ENCODE peak calls at places on chromosomes 11 and 22, in seven cellular contexts. One of them, this sample, is unnamed.

GRCh38 chr11:6402561-6402981 is 12.3 kb downstream of the SMPD1 start:
- DNase-seq in PC-3: no peak
- DNase-seq in OCI-LY7: peak; percentile 95
- DNase-seq in mesendoderm: no peak
- DNase-seq in adrenal gland: no peak
- DNase-seq in psoas muscle: no peak
- DNase-seq in IMR-90: peak; percentile 39
- DNase-seq in this sample: no peak

GRCh38 chr11:48063424-48063978 is 83.1 kb downstream of the PTPRJ start:
- DNase-seq in mesendoderm: no peak
- DNase-seq in adrenal gland: peak; percentile 35
- DNase-seq in PC-3: peak; percentile 88
- DNase-seq in IMR-90: peak; percentile 99
- DNase-seq in psoas muscle: no peak
- DNase-seq in OCI-LY7: no peak
- DNase-seq in this sample: peak; percentile 18

GRCh38 chr11:45432910-45433309 is 146.8 kb upstream of the SYT13 start:
- DNase-seq in adrenal gland: no peak
- DNase-seq in OCI-LY7: no peak
- DNase-seq in mesendoderm: no peak
- DNase-seq in psoas muscle: no peak
- DNase-seq in IMR-90: no peak
- DNase-seq in PC-3: no peak
- DNase-seq in this sample: no peak

GRCh38 chr11:61516675-61517516 is 8.3 kb downstream of the LRRC10B start:
- DNase-seq in IMR-90: no peak
- DNase-seq in adrenal gland: no peak
- DNase-seq in psoas muscle: no peak
- DNase-seq in PC-3: peak; percentile 43
- DNase-seq in OCI-LY7: peak; percentile 48
- DNase-seq in mesendoderm: peak; percentile 52
- DNase-seq in this sample: no peak

GRCh38 chr11:72589802-72590761 is 84.1 kb downstream of the PDE2A start:
- DNase-seq in OCI-LY7: peak; percentile 37
- DNase-seq in PC-3: peak; percentile 31
- DNase-seq in psoas muscle: no peak
- DNase-seq in mesendoderm: peak; percentile 88
- DNase-seq in adrenal gland: no peak
- DNase-seq in IMR-90: no peak
- DNase-seq in this sample: no peak

GRCh38 chr11:69050592-69051380 is 2.1 kb downstream of the TPCN2 start:
- DNase-seq in mesendoderm: no peak
- DNase-seq in psoas muscle: no peak
- DNase-seq in adrenal gland: no peak
- DNase-seq in PC-3: no peak
- DNase-seq in IMR-90: no peak
- DNase-seq in OCI-LY7: no peak
- DNase-seq in this sample: no peak

GRCh38 chr11:36736103-36736502 is 138.1 kb upstream of the RAG2 start:
- DNase-seq in IMR-90: no peak
- DNase-seq in OCI-LY7: no peak
- DNase-seq in PC-3: no peak
- DNase-seq in adrenal gland: no peak
- DNase-seq in psoas muscle: no peak
- DNase-seq in mesendoderm: no peak
- DNase-seq in this sample: no peak

GRCh38 chr11:17476317-17477083 is at the start of gene ABCC8:
- DNase-seq in IMR-90: no peak
- DNase-seq in PC-3: no peak
- DNase-seq in adrenal gland: no peak
- DNase-seq in mesendoderm: peak; percentile 33
- DNase-seq in OCI-LY7: no peak
- DNase-seq in psoas muscle: no peak
- DNase-seq in this sample: no peak

GRCh38 chr22:25564320-25564978 is at the start of gene GRK3:
- DNase-seq in adrenal gland: peak; percentile 74
- DNase-seq in psoas muscle: peak; percentile 77
- DNase-seq in mesendoderm: peak; percentile 78
- DNase-seq in PC-3: no peak
- DNase-seq in IMR-90: peak; percentile 27
- DNase-seq in OCI-LY7: peak; percentile 77
- DNase-seq in this sample: no peak

GRCh38 chr11:65316979-65317786 is 2.5 kb downstream of the CDC42EP2 start:
- DNase-seq in mesendoderm: peak; percentile 60
- DNase-seq in psoas muscle: peak; percentile 91
- DNase-seq in PC-3: peak; percentile 98
- DNase-seq in OCI-LY7: no peak
- DNase-seq in IMR-90: peak; percentile 84
- DNase-seq in adrenal gland: peak; percentile 77
- DNase-seq in this sample: peak; percentile 76

GRCh38 chr22:47175151-47175760 is 412.8 kb downstream of the TBC1D22A start:
- DNase-seq in mesendoderm: no peak
- DNase-seq in adrenal gland: peak; percentile 45
- DNase-seq in IMR-90: peak; percentile 88
- DNase-seq in psoas muscle: peak; percentile 50
- DNase-seq in OCI-LY7: no peak
- DNase-seq in PC-3: no peak
- DNase-seq in this sample: no peak

GRCh38 chr22:39493759-39494158 is 8.3 kb upstream of the MIEF1 start:
- DNase-seq in adrenal gland: no peak
- DNase-seq in PC-3: peak; percentile 76
- DNase-seq in mesendoderm: peak; percentile 82
- DNase-seq in OCI-LY7: no peak
- DNase-seq in psoas muscle: no peak
- DNase-seq in IMR-90: peak; percentile 92
- DNase-seq in this sample: no peak

GRCh38 chr11:134270250-134270714 is 5.9 kb upstream of the GLB1L3 start:
- DNase-seq in PC-3: peak; percentile 52
- DNase-seq in psoas muscle: no peak
- DNase-seq in OCI-LY7: no peak
- DNase-seq in mesendoderm: peak; percentile 84
- DNase-seq in adrenal gland: no peak
- DNase-seq in IMR-90: no peak
- DNase-seq in this sample: no peak

GRCh38 chr11:68048681-68049508 is 10.1 kb downstream of the TCIRG1 start:
- DNase-seq in mesendoderm: no peak
- DNase-seq in PC-3: no peak
- DNase-seq in OCI-LY7: no peak
- DNase-seq in IMR-90: no peak
- DNase-seq in psoas muscle: peak; percentile 49
- DNase-seq in adrenal gland: no peak
- DNase-seq in this sample: no peak

GRCh38 chr22:39308614-39309363 is 10.6 kb downstream of the RPL3 start:
- DNase-seq in psoas muscle: peak; percentile 85
- DNase-seq in IMR-90: peak; percentile 96
- DNase-seq in PC-3: peak; percentile 89
- DNase-seq in adrenal gland: peak; percentile 94
- DNase-seq in mesendoderm: peak; percentile 86
- DNase-seq in OCI-LY7: no peak
- DNase-seq in this sample: peak; percentile 89

GRCh38 chr11:61297741-61298140 is 2.6 kb upstream of the VWCE start:
- DNase-seq in adrenal gland: peak; percentile 43
- DNase-seq in mesendoderm: no peak
- DNase-seq in psoas muscle: peak; percentile 65
- DNase-seq in OCI-LY7: no peak
- DNase-seq in IMR-90: peak; percentile 91
- DNase-seq in PC-3: peak; percentile 45
- DNase-seq in this sample: peak; percentile 87

GRCh38 chr11:119697445-119697844 is 31.6 kb downstream of the NECTIN1 start:
- DNase-seq in OCI-LY7: no peak
- DNase-seq in adrenal gland: no peak
- DNase-seq in psoas muscle: no peak
- DNase-seq in IMR-90: no peak
- DNase-seq in mesendoderm: no peak
- DNase-seq in PC-3: no peak
- DNase-seq in this sample: no peak

GRCh38 chr11:119699227-119699626 is 29.8 kb downstream of the NECTIN1 start:
- DNase-seq in mesendoderm: no peak
- DNase-seq in IMR-90: no peak
- DNase-seq in PC-3: no peak
- DNase-seq in adrenal gland: peak; percentile 73
- DNase-seq in OCI-LY7: no peak
- DNase-seq in psoas muscle: peak; percentile 83
- DNase-seq in this sample: no peak

GRCh38 chr11:119697882-119698281 is 31.1 kb downstream of the NECTIN1 start:
- DNase-seq in PC-3: no peak
- DNase-seq in OCI-LY7: no peak
- DNase-seq in psoas muscle: no peak
- DNase-seq in IMR-90: no peak
- DNase-seq in mesendoderm: no peak
- DNase-seq in adrenal gland: no peak
- DNase-seq in this sample: no peak

GRCh38 chr11:119694334-119694733 is 34.7 kb downstream of the NECTIN1 start:
- DNase-seq in PC-3: no peak
- DNase-seq in psoas muscle: no peak
- DNase-seq in OCI-LY7: peak; percentile 47
- DNase-seq in mesendoderm: peak; percentile 61
- DNase-seq in IMR-90: no peak
- DNase-seq in adrenal gland: no peak
- DNase-seq in this sample: no peak

DNA sequence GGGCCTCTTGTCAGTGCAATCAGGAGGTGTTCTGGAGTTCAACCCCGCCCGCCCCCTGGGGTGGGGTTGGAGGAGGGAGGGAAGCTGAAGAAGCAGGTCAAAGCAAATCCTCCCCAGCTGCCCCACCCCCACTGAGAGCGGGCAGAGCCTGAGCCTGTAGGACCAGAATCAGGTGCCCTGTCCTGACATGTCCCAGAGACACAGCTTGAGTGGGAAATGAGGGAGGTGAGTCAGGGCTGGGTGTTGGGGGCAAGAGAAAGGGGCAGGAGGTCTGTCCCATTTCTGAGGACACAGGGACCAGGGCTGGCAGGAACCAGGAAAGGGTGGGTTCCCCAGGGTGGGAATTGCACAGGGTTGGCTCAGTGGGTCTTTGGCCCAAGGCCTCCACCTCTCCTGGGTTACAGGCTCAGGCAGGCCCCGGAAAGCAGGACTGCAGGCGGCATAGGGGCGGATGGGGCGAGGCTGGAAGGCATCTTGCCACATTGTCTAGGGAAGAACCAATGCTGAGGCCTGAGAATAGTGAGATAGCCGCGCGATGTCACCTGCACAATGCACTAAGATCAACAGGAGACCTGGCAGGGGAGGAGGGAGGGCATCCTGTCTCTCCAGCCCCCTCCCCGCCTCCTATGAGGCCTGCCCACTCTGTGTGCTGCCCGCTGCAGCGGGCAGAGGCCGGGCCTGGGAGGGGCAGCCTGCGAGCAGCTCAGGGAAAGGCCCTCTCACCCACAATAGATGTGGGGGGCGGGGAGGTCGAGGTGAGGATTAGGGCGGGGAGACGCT is 32.4 kb downstream of the NECTIN1 start:
- DNase-seq in mesendoderm: no peak
- DNase-seq in OCI-LY7: no peak
- DNase-seq in psoas muscle: no peak
- DNase-seq in IMR-90: no peak
- DNase-seq in adrenal gland: no peak
- DNase-seq in PC-3: no peak
- DNase-seq in this sample: peak; percentile 98
- H3K4me1 ChIP-seq in mesendoderm: peaks cover 13% of the 10 kb centered on the region
- H3K4me1 ChIP-seq in OCI-LY7: peaks cover 16% of the 10 kb centered on the region
- H3K4me1 ChIP-seq in psoas muscle: no peaks in the 10 kb centered on the region
- H3K4me1 ChIP-seq in IMR-90: no peaks in the 10 kb centered on the region
- H3K4me1 ChIP-seq in adrenal gland: no peaks in the 10 kb centered on the region
- H3K4me1 ChIP-seq in PC-3: peaks cover 14% of the 10 kb centered on the region
- H3K4me1 ChIP-seq in this sample: peaks cover 79% of the 10 kb centered on the region

GRCh38 chr22:46147471-46148267 is 2.7 kb upstream of the PPARA start:
- DNase-seq in psoas muscle: peak; percentile 76
- DNase-seq in mesendoderm: no peak
- DNase-seq in OCI-LY7: no peak
- DNase-seq in IMR-90: no peak
- DNase-seq in adrenal gland: peak; percentile 72
- DNase-seq in PC-3: no peak
- DNase-seq in this sample: peak; percentile 34

GRCh38 chr22:46147061-46147460 is 3.3 kb upstream of the PPARA start:
- DNase-seq in OCI-LY7: no peak
- DNase-seq in mesendoderm: no peak
- DNase-seq in IMR-90: no peak
- DNase-seq in adrenal gland: peak; percentile 23
- DNase-seq in PC-3: no peak
- DNase-seq in psoas muscle: no peak
- DNase-seq in this sample: no peak

GRCh38 chr22:46145361-46145851 is 4.9 kb upstream of the PPARA start:
- DNase-seq in mesendoderm: no peak
- DNase-seq in IMR-90: no peak
- DNase-seq in OCI-LY7: no peak
- DNase-seq in adrenal gland: peak; percentile 19
- DNase-seq in psoas muscle: no peak
- DNase-seq in PC-3: no peak
- DNase-seq in this sample: no peak

GRCh38 chr22:46145896-46146295 is 4.4 kb upstream of the PPARA start:
- DNase-seq in mesendoderm: no peak
- DNase-seq in psoas muscle: no peak
- DNase-seq in IMR-90: no peak
- DNase-seq in OCI-LY7: no peak
- DNase-seq in adrenal gland: peak; percentile 13
- DNase-seq in PC-3: no peak
- DNase-seq in this sample: no peak

GRCh38 chr22:46146329-46146728 is 4.0 kb upstream of the PPARA start:
- DNase-seq in PC-3: no peak
- DNase-seq in OCI-LY7: no peak
- DNase-seq in adrenal gland: no peak
- DNase-seq in psoas muscle: no peak
- DNase-seq in mesendoderm: no peak
- DNase-seq in IMR-90: no peak
- DNase-seq in this sample: no peak
- H3K4me1 ChIP-seq in PC-3: peaks cover under 1% of the 10 kb centered on the region
- H3K4me1 ChIP-seq in OCI-LY7: peaks cover 17% of the 10 kb centered on the region
- H3K4me1 ChIP-seq in adrenal gland: no peaks in the 10 kb centered on the region
- H3K4me1 ChIP-seq in psoas muscle: peaks cover 32% of the 10 kb centered on the region
- H3K4me1 ChIP-seq in mesendoderm: no peaks in the 10 kb centered on the region
- H3K4me1 ChIP-seq in IMR-90: no peaks in the 10 kb centered on the region
- H3K4me1 ChIP-seq in this sample: peaks cover 8% of the 10 kb centered on the region

GRCh38 chr22:19892249-19892879 is 37.7 kb upstream of the GNB1L start:
- DNase-seq in PC-3: no peak
- DNase-seq in IMR-90: peak; percentile 53
- DNase-seq in OCI-LY7: peak; percentile 66
- DNase-seq in mesendoderm: no peak
- DNase-seq in adrenal gland: no peak
- DNase-seq in psoas muscle: no peak
- DNase-seq in this sample: no peak
- H3K4me1 ChIP-seq in PC-3: peaks cover 19% of the 10 kb centered on the region
- H3K4me1 ChIP-seq in IMR-90: peaks cover 28% of the 10 kb centered on the region
- H3K4me1 ChIP-seq in OCI-LY7: peaks cover 99% of the 10 kb centered on the region
- H3K4me1 ChIP-seq in mesendoderm: peaks cover 10% of the 10 kb centered on the region
- H3K4me1 ChIP-seq in adrenal gland: no peaks in the 10 kb centered on the region
- H3K4me1 ChIP-seq in psoas muscle: peaks cover 10% of the 10 kb centered on the region
- H3K4me1 ChIP-seq in this sample: peaks cover 19% of the 10 kb centered on the region

GRCh38 chr11:125264091-125265022 is 99.8 kb downstream of the PKNOX2 start:
- DNase-seq in adrenal gland: no peak
- DNase-seq in OCI-LY7: no peak
- DNase-seq in psoas muscle: no peak
- DNase-seq in IMR-90: no peak
- DNase-seq in PC-3: no peak
- DNase-seq in mesendoderm: peak; percentile 26
- DNase-seq in this sample: no peak
- H3K4me1 ChIP-seq in adrenal gland: no peaks in the 10 kb centered on the region
- H3K4me1 ChIP-seq in OCI-LY7: no peaks in the 10 kb centered on the region
- H3K4me1 ChIP-seq in psoas muscle: peaks cover 20% of the 10 kb centered on the region
- H3K4me1 ChIP-seq in IMR-90: peaks cover 32% of the 10 kb centered on the region
- H3K4me1 ChIP-seq in PC-3: no peaks in the 10 kb centered on the region
- H3K4me1 ChIP-seq in mesendoderm: peaks cover 27% of the 10 kb centered on the region
- H3K4me1 ChIP-seq in this sample: no peaks in the 10 kb centered on the region

This sample was measured in foreskin keratinocyte.